ENCODE peak calls at places on chromosomes 5 and 9, in four cellular contexts. One of them, this sample, is unnamed.

GRCh38 chr9:130423272-130423671 is 21.5 kb upstream of the ASS1 start:
- DNase-seq in GM12878: no peak
- DNase-seq in HepG2: no peak
- DNase-seq in K562: no peak
- DNase-seq in this sample: no peak

GRCh38 chr5:56375011-56375410 is 141.9 kb upstream of the ANKRD55 start:
- DNase-seq in GM12878: no peak
- DNase-seq in HepG2: no peak
- DNase-seq in K562: no peak
- DNase-seq in this sample: no peak

GRCh38 chr9:110712955-110713354 is 44.4 kb downstream of the MUSK start:
- DNase-seq in GM12878: no peak
- DNase-seq in HepG2: no peak
- DNase-seq in K562: no peak
- DNase-seq in this sample: no peak

GRCh38 chr9:134344068-134344820 is 18.0 kb downstream of the RXRA start:
- DNase-seq in GM12878: no peak
- DNase-seq in HepG2: no peak
- DNase-seq in K562: peak; percentile 77
- DNase-seq in this sample: peak; percentile 46

GRCh38 chr9:79023134-79023577 is 548.6 kb upstream of the TLE4 start:
- DNase-seq in GM12878: no peak
- DNase-seq in HepG2: no peak
- DNase-seq in K562: no peak
- DNase-seq in this sample: no peak

GRCh38 chr5:10233505-10233904 is 16.2 kb downstream of the ATPSCKMT start:
- DNase-seq in GM12878: no peak
- DNase-seq in HepG2: peak; percentile 37
- DNase-seq in K562: peak; percentile 38
- DNase-seq in this sample: peak; percentile 64

GRCh38 chr9:22129134-22129533 is 120.0 kb upstream of the CDKN2B start:
- DNase-seq in GM12878: no peak
- DNase-seq in HepG2: no peak
- DNase-seq in K562: no peak
- DNase-seq in this sample: no peak

GRCh38 chr5:150129813-150130492 is 25.7 kb downstream of the PDGFRB start:
- DNase-seq in GM12878: no peak
- DNase-seq in HepG2: peak; percentile 67
- DNase-seq in K562: peak; percentile 88
- DNase-seq in this sample: peak; percentile 78

GRCh38 chr5:127930311-127930710 is 153.3 kb upstream of the SLC12A2 start:
- DNase-seq in GM12878: no peak
- DNase-seq in HepG2: peak; percentile 53
- DNase-seq in K562: no peak
- DNase-seq in this sample: no peak

GRCh38 chr5:469752-470483 is 26.9 kb downstream of the EXOC3 start:
- DNase-seq in GM12878: no peak
- DNase-seq in HepG2: no peak
- DNase-seq in K562: no peak
- DNase-seq in this sample: peak; percentile 8

GRCh38 chr5:160458971-160459800 is 37.5 kb downstream of the PTTG1 start:
- DNase-seq in GM12878: peak; percentile 92
- DNase-seq in HepG2: no peak
- DNase-seq in K562: no peak
- DNase-seq in this sample: no peak

GRCh38 chr9:133437753-133438531 is 15.8 kb downstream of the ADAMTS13 start:
- DNase-seq in GM12878: no peak
- DNase-seq in HepG2: no peak
- DNase-seq in K562: peak; percentile 64
- DNase-seq in this sample: peak; percentile 63

GRCh38 chr9:83707518-83707767 is 315 bp downstream of the UBQLN1 start:
- DNase-seq in GM12878: no peak
- DNase-seq in HepG2: no peak
- DNase-seq in K562: no peak
- DNase-seq in this sample: no peak

GRCh38 chr9:121743441-121744001 is 92.1 kb downstream of the DAB2IP start:
- DNase-seq in GM12878: no peak
- DNase-seq in HepG2: peak; percentile 85
- DNase-seq in K562: peak; percentile 26
- DNase-seq in this sample: peak; percentile 69

GRCh38 chr5:126234563-126235195 is 188.5 kb upstream of the GRAMD2B start:
- DNase-seq in GM12878: no peak
- DNase-seq in HepG2: peak; percentile 13
- DNase-seq in K562: peak; percentile 9
- DNase-seq in this sample: peak; percentile 31

GRCh38 chr9:91428431-91428830 is 4.8 kb upstream of the NFIL3 start:
- DNase-seq in GM12878: no peak
- DNase-seq in HepG2: no peak
- DNase-seq in K562: no peak
- DNase-seq in this sample: no peak

GRCh38 chr5:93088997-93089396 is 492.0 kb downstream of the NR2F1-AS1 start:
- DNase-seq in GM12878: no peak
- DNase-seq in HepG2: no peak
- DNase-seq in K562: no peak
- DNase-seq in this sample: no peak

GRCh38 chr9:107638922-107639321 is 149.4 kb upstream of the KLF4 start:
- DNase-seq in GM12878: no peak
- DNase-seq in HepG2: no peak
- DNase-seq in K562: no peak
- DNase-seq in this sample: no peak

GRCh38 chr5:171676286-171676944 is 109.2 kb upstream of the SMIM23 start:
- DNase-seq in GM12878: no peak
- DNase-seq in HepG2: no peak
- DNase-seq in K562: no peak
- DNase-seq in this sample: no peak

GRCh38 chr9:91949946-91950664 is at the start of gene ROR2:
- DNase-seq in GM12878: no peak
- DNase-seq in HepG2: no peak
- DNase-seq in K562: peak; percentile 88
- DNase-seq in this sample: peak; percentile 86

GRCh38 chr5:141172381-141173204 is at the start of gene PCDHB7:
- DNase-seq in GM12878: no peak
- DNase-seq in HepG2: peak; percentile 36
- DNase-seq in K562: peak; percentile 20
- DNase-seq in this sample: peak; percentile 57
- TF ChIP-seq ETV6 in GM12878: no peak
- TF ChIP-seq ETV6 in HepG2: no peak
- TF ChIP-seq ETV6 in K562: no peak
- TF ChIP-seq ETV6 in this sample: no peak

DNA sequence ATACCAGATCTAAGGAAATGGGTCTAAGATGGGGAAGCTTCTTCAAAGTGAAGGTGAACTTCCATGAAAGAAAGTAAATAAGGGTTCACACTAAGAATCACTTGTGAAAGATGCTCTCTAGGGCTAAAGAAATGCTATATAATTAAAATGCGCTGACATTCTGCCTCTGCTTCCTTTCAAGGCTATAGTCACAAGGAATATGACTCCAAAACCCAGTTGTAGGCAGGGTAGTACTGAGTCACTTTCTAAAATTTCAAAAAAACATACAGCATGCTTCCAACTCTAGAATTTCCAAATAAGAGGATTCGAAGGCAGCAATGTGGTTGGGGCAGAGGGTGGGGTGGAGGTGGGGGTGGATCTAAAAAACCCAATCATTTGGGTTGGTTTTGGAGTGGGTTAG is 84.5 kb downstream of the HMHB1 start:
- DNase-seq in GM12878: no peak
- DNase-seq in HepG2: no peak
- DNase-seq in K562: no peak
- DNase-seq in this sample: no peak
- TF ChIP-seq ETV6 in GM12878: no peak
- TF ChIP-seq ETV6 in HepG2: no peak
- TF ChIP-seq ETV6 in K562: no peak
- TF ChIP-seq ETV6 in this sample: no peak

DNA sequence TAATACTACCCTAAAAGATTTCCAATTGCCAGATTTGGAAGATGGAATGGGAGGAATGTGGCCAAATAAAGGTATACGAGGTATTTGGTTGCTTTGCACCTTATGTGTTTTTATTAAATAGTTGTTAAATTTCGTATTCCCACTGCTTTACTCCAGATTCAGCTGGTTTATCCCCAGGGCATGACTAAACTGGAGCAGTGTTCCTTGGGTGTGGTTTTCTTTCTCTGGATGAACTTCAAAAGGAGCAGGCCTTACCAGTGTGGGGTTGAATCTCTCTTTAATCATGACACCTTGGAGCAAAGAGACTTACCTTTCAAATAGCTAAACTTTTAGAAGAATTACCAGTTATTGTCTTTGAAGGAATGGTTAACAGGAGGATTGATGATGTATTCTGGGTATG is 121.7 kb upstream of the BNC2 start:
- DNase-seq in GM12878: no peak
- DNase-seq in HepG2: no peak
- DNase-seq in K562: no peak
- DNase-seq in this sample: no peak
- TF ChIP-seq ETV6 in GM12878: no peak
- TF ChIP-seq ETV6 in HepG2: no peak
- TF ChIP-seq ETV6 in K562: no peak
- TF ChIP-seq ETV6 in this sample: no peak

DNA sequence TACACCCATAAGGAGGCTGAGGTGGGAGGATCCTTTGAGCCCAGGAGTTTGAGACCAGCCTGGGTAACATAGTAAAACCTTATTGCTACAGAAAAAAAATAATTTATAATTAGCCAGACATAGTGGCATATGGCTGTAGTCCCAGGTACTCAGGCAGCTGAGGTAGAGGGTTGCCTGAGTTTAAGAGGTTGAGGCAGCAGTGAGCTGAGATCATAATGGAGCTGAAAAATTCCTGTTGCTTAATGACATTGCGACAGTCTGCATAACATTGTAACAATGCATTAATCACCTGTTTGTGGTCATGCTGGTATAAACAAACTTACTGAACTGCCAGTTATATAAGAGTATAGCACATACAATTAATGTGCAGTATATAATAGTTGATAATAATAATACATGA is 214.2 kb downstream of the TRIM32 start:
- DNase-seq in GM12878: no peak
- DNase-seq in HepG2: no peak
- DNase-seq in K562: no peak
- DNase-seq in this sample: no peak
- TF ChIP-seq ETV6 in GM12878: no peak
- TF ChIP-seq ETV6 in HepG2: no peak
- TF ChIP-seq ETV6 in K562: no peak
- TF ChIP-seq ETV6 in this sample: no peak

GRCh38 chr5:155746340-155747038 is 580.5 kb upstream of the SGCD start:
- DNase-seq in GM12878: no peak
- DNase-seq in HepG2: no peak
- DNase-seq in K562: no peak
- DNase-seq in this sample: no peak
- TF ChIP-seq ETV6 in GM12878: no peak
- TF ChIP-seq ETV6 in HepG2: no peak
- TF ChIP-seq ETV6 in K562: no peak
- TF ChIP-seq ETV6 in this sample: no peak

GRCh38 chr9:135976531-135976930 is 15.4 kb upstream of the UBAC1 start:
- DNase-seq in GM12878: no peak
- DNase-seq in HepG2: no peak
- DNase-seq in K562: no peak
- DNase-seq in this sample: no peak
- TF ChIP-seq ETV6 in GM12878: no peak
- TF ChIP-seq ETV6 in HepG2: no peak
- TF ChIP-seq ETV6 in K562: no peak
- TF ChIP-seq ETV6 in this sample: no peak

GRCh38 chr9:33101104-33101951 is 24.9 kb upstream of the SMU1 start:
- DNase-seq in GM12878: no peak
- DNase-seq in HepG2: no peak
- DNase-seq in K562: no peak
- DNase-seq in this sample: no peak
- TF ChIP-seq ETV6 in GM12878: no peak
- TF ChIP-seq ETV6 in HepG2: no peak
- TF ChIP-seq ETV6 in K562: no peak
- TF ChIP-seq ETV6 in this sample: no peak

DNA sequence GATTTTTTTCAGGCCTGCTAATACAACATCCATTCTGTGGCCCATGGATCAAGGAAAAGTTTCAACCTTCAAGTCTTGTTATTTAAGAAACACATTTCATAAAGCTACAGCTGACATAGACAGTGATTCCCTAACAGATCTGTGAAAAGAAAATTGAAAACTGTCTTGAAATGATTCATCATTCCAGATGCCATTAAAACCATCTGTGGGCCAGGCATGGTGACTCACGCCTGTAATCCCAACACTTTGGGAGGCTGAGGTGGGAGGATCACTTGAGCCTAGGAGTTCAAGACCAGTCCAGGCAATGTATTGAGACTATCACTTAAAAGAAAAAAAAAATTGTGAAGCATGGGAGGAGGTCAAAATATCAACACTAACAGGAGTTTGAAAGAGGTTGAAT is 6.0 kb downstream of the RAPGEF6 start:
- DNase-seq in GM12878: no peak
- DNase-seq in HepG2: no peak
- DNase-seq in K562: no peak
- DNase-seq in this sample: no peak
- TF ChIP-seq ETV6 in GM12878: no peak
- TF ChIP-seq ETV6 in HepG2: no peak
- TF ChIP-seq ETV6 in K562: no peak
- TF ChIP-seq ETV6 in this sample: no peak

GRCh38 chr5:132268698-132269551 is 11.4 kb downstream of the PDLIM4 start:
- DNase-seq in GM12878: peak; percentile 55
- DNase-seq in HepG2: no peak
- DNase-seq in K562: no peak
- DNase-seq in this sample: no peak

GRCh38 chr5:132269635-132270344 is 12.3 kb downstream of the PDLIM4 start:
- DNase-seq in GM12878: no peak
- DNase-seq in HepG2: no peak
- DNase-seq in K562: no peak
- DNase-seq in this sample: no peak

GRCh38 chr5:132270706-132271105 is 13.2 kb downstream of the PDLIM4 start:
- DNase-seq in GM12878: no peak
- DNase-seq in HepG2: no peak
- DNase-seq in K562: no peak
- DNase-seq in this sample: no peak

GRCh38 chr5:132271251-132272246 is 14.1 kb downstream of the PDLIM4 start:
- DNase-seq in GM12878: no peak
- DNase-seq in HepG2: no peak
- DNase-seq in K562: no peak
- DNase-seq in this sample: peak; percentile 45

GRCh38 chr5:132270345-132270685 is 12.8 kb downstream of the PDLIM4 start:
- DNase-seq in GM12878: no peak
- DNase-seq in HepG2: no peak
- DNase-seq in K562: no peak
- DNase-seq in this sample: no peak
- TF ChIP-seq ETV6 in GM12878: no peak
- TF ChIP-seq ETV6 in HepG2: no peak
- TF ChIP-seq ETV6 in K562: no peak
- TF ChIP-seq ETV6 in this sample: no peak

DNA sequence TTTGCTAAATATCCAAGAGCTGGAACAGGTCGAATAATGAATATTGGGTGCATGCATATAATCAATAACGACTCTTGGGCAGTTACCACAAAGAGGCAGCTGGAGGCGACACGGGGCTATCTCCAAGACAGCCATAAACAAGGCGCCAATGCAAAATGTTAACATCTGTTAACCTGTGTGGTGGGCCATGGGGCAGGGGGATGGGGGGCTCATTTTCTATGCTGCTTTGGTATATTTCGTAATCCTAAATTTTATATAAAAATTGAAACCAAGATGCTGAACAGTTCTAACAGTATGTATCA is 1.3 kb upstream of the RNF44 start:
- DNase-seq in GM12878: no peak
- DNase-seq in HepG2: no peak
- DNase-seq in K562: no peak
- DNase-seq in this sample: no peak
- TF ChIP-seq ETV6 in GM12878: no peak
- TF ChIP-seq ETV6 in HepG2: no peak
- TF ChIP-seq ETV6 in K562: no peak
- TF ChIP-seq ETV6 in this sample: no peak